ENCODE peak calls at places on chromosomes 6 and 20, in eight cellular contexts. D, C, A, G, F, Q, E and M are unnamed samples.

GRCh38 chr6:98871057-98871456 is 36.7 kb downstream of the POU3F2 start:
- DNase-seq in G (peak; percentile 5), Q (no peak), A (no peak), D (no peak), C (peak; percentile 36), F (peak; percentile 80), E (no peak), M (no peak)

GRCh38 chr6:47335456-47335855 is 25.8 kb upstream of the TNFRSF21 start:
- DNase-seq in A (no peak), F (no peak), C (no peak), G (no peak), Q (no peak), E (no peak), D (no peak), M (no peak)

GRCh38 chr6:12395898-12396297 is 105.7 kb downstream of the EDN1 start:
- DNase-seq in G (no peak), E (no peak), Q (no peak), A (no peak), F (no peak), C (peak; percentile 57), D (no peak), M (no peak)

GRCh38 chr6:8243462-8243861 is 141.1 kb upstream of the EEF1E1 start:
- DNase-seq in D (no peak), G (no peak), Q (no peak), C (peak; percentile 36), A (no peak), F (no peak), E (peak; percentile 1), M (no peak)

GRCh38 chr20:17504898-17505663 is 26.1 kb downstream of the BFSP1 start:
- DNase-seq in C (peak; percentile 66), D (peak; percentile 50), E (peak; percentile 53), A (peak; percentile 25), G (peak; percentile 71), Q (peak; percentile 47), F (peak; percentile 42), M (no peak)

GRCh38 chr6:28142446-28142845 is 763 bp downstream of the ZKSCAN8 start:
- DNase-seq in E (no peak), A (no peak), G (peak; percentile 24), D (no peak), C (peak; percentile 15), Q (no peak), F (no peak), M (no peak)

GRCh38 chr6:40359808-40360207 is 227.4 kb downstream of the LRFN2 start:
- DNase-seq in D (no peak), A (no peak), Q (no peak), C (no peak), G (no peak), F (no peak), E (no peak), M (no peak)

GRCh38 chr20:58127731-58128130 is 100.7 kb downstream of the ANKRD60 start:
- DNase-seq in E (no peak), C (peak; percentile 77), Q (no peak), A (no peak), F (peak; percentile 98), D (peak; percentile 41), G (peak; percentile 43), M (no peak)

GRCh38 chr6:159727717-159728440 is 573 bp downstream of the WTAP start:
- DNase-seq in D (no peak), C (peak; percentile 33), G (peak; percentile 39), Q (no peak), E (no peak), A (no peak), F (no peak), M (no peak)

GRCh38 chr6:165804331-165805066 is 141.5 kb upstream of the PDE10A start:
- DNase-seq in E (no peak), Q (no peak), F (no peak), G (no peak), D (no peak), C (peak; percentile 44), A (no peak), M (no peak)

GRCh38 chr20:5147193-5147592 is 20.4 kb downstream of the CDS2 start:
- DNase-seq in A (no peak), D (no peak), C (no peak), G (no peak), E (no peak), Q (no peak), F (no peak), M (no peak)

GRCh38 chr20:46657137-46657536 is 5.9 kb upstream of the SLC13A3 start:
- DNase-seq in F (no peak), A (no peak), G (no peak), D (no peak), E (no peak), C (no peak), Q (no peak), M (no peak)

GRCh38 chr6:21022343-21023107 is 488.3 kb downstream of the CDKAL1 start:
- DNase-seq in C (peak; percentile 87), Q (peak; percentile 95), A (no peak), F (peak; percentile 77), E (no peak), D (peak; percentile 56), G (peak; percentile 78), M (peak; percentile 48)

GRCh38 chr20:32510601-32511357 is 74.4 kb downstream of the NOL4L start:
- DNase-seq in Q (no peak), D (peak; percentile 63), A (no peak), F (no peak), C (no peak), G (no peak), E (no peak), M (no peak)

GRCh38 chr20:14235355-14235754 is 102.1 kb downstream of the FLRT3 start:
- DNase-seq in F (peak; percentile 51), C (peak; percentile 21), Q (no peak), G (peak; percentile 70), D (no peak), A (no peak), E (peak; percentile 43), M (peak; percentile 47)

GRCh38 chr6:67458265-67458664 is 1176.8 kb upstream of the ADGRB3 start:
- DNase-seq in D (no peak), C (no peak), G (peak; percentile 5), E (no peak), A (no peak), Q (no peak), F (no peak), M (no peak)

GRCh38 chr6:125222531-125223455 is 69.2 kb downstream of the TPD52L1 start:
- DNase-seq in C (peak; percentile 25), E (peak; percentile 8), D (no peak), A (no peak), G (no peak), F (no peak), Q (no peak), M (no peak)

GRCh38 chr6:158646023-158646888 is 1.7 kb upstream of the DYNLT1 start:
- DNase-seq in D (no peak), A (no peak), Q (no peak), C (no peak), G (no peak), E (no peak), F (peak; percentile 92), M (no peak)

GRCh38 chr6:138287144-138287955 is 69.1 kb upstream of the PBOV1 start:
- DNase-seq in E (peak; percentile 31), F (peak; percentile 66), C (peak; percentile 44), Q (peak; percentile 10), D (peak; percentile 85), G (no peak), A (peak; percentile 33), M (no peak)

GRCh38 chr20:22339091-22339881 is 245.1 kb downstream of the FOXA2 start:
- DNase-seq in A (no peak), F (no peak), G (peak; percentile 80), E (peak; percentile 91), C (peak; percentile 81), Q (peak; percentile 84), D (peak; percentile 54), M (peak; percentile 4)

DNA sequence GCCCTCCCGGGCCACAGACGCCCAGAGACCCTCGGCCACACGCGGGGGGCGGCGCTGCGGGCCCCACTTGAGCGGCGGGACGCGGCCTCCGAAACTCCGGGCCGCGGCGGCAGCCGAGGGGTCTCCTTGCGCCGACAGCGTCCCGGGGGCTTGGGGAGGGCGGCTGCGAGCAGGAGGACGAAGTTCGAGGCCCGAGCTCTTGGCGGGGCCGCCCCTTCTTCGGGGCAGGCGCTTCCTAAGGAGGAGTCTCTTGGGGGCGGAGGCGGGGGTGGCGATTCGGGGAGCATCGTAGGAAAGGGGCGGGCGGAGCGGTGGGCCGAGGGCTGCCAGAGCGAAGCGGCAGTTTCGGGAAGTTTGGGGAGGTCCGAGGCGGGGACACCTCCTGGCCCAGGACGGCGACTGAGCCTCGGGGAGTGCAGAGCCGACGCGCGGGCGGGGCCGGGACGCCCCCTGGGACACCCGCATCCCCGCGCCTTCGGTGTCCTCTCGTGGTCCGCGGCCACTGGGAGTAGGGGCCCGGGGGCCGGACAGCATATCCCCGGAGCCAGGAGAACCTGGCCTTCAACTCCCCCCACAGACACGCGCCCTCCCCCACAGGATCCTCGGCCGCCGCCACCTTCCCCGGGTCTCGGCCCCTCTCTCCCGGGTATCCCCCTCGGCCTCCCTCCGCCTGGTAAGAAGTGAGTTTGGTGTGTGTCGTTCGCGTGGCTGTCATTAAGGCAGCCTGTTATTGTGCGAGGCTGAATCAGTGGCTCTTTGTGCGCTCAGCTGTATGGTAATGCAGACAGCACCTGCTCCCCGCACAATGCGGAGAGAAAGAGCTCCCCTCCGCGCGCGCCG is 613 bp upstream of the DLL1 start:
- DNase-seq in Q (no peak), F (no peak), C (no peak), G (no peak), A (peak; percentile 27), E (no peak), D (peak; percentile 61), M (no peak)
- H3K4me3 ChIP-seq in Q (peak overlapping the region; percentile 70), F (no peak overlapping the region), C (peak overlapping the region; percentile 43), G (peak overlapping the region; percentile 2), A (peak overlapping the region; percentile 55), E (peak overlapping the region; percentile 62), D (no peak overlapping the region), M (peak overlapping the region; percentile 35)

GRCh38 chr20:3505148-3505547 is 34.3 kb downstream of the ATRN start:
- DNase-seq in G (no peak), C (no peak), Q (no peak), A (no peak), D (no peak), E (no peak), F (no peak), M (no peak)

DNA sequence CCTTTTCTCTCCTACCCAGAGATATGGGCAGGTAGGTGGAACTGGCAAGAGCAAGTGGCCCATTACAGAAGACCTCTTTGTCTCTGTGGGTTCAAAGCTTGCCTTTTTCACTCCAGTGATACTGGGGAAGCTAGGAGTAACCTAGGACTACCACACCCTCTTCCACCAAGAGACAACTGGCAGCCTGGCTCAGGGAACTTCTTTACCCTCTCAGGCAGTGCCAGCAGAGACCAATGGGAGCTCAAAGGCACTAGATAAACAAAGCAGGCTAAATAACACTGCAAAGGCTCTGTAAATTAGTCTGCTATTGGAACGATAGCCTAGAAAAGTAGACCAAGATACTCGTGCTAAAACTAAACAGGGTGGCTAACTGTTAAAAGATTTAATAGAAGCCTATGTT is 32.1 kb downstream of the ATRN start:
- DNase-seq in G (no peak), D (no peak), C (no peak), A (no peak), E (no peak), F (no peak), Q (no peak), M (no peak)
- TF ChIP-seq CTCF in G (no peak), D (no peak), C (no peak), A (no peak), E (no peak), F (no peak), Q (no peak), M (no peak)

GRCh38 chr20:29742699-29743100 is 1514.8 kb upstream of the DEFB115 start:
- DNase-seq in D (no peak), Q (no peak), A (no peak), C (no peak), G (no peak), F (no peak), E (no peak), M (no peak)
- H3K9me3 ChIP-seq in D (no peaks in the 10 kb centered on the region), Q (no peaks in the 10 kb centered on the region), A (no peaks in the 10 kb centered on the region), C (no peaks in the 10 kb centered on the region), G (no peaks in the 10 kb centered on the region), F (no peaks in the 10 kb centered on the region), E (no peaks in the 10 kb centered on the region), M (peaks cover 53% of the 10 kb centered on the region)

GRCh38 chr6:27138398-27138797 is 109.1 kb upstream of the PRSS16 start:
- DNase-seq in C (no peak), A (no peak), D (no peak), F (no peak), E (no peak), Q (no peak), G (no peak), M (no peak)
- H3K4me3 ChIP-seq in C (no peak overlapping the region), A (peak overlapping the region; percentile 77), D (no peak overlapping the region), F (peak overlapping the region; percentile 60), E (no peak overlapping the region), Q (no peak overlapping the region), G (no peak overlapping the region), M (no peak overlapping the region)